ENCODE peak calls at places on chromosomes 2 and 18, in four cellular contexts. P, Z, L and D are unnamed samples.

GRCh38 chr18:12574494-12575185 is 83.3 kb downstream of the SPIRE1 start:
- DNase-seq in P (no peak), L (no peak), Z (no peak), D (no peak)

GRCh38 chr2:69298261-69298660 is 88.8 kb downstream of the GFPT1 start:
- DNase-seq in Z (no peak), P (no peak), L (peak), D (peak)

GRCh38 chr2:72115361-72116080 is 32.1 kb downstream of the CYP26B1 start:
- DNase-seq in Z (no peak), P (no peak), L (peak), D (peak)

GRCh38 chr2:18125279-18125678 is 246.8 kb downstream of the KCNS3 start:
- DNase-seq in L (no peak), P (no peak), Z (no peak), D (no peak)

GRCh38 chr18:9707381-9708056 is 582 bp upstream of the RAB31 start:
- DNase-seq in P (no peak), L (no peak), Z (no peak), D (no peak)

GRCh38 chr18:46398005-46398404 is 259.0 kb downstream of the LOXHD1 start:
- DNase-seq in P (no peak), L (no peak), Z (peak), D (no peak)

GRCh38 chr18:490024-490366 is 10.5 kb downstream of the COLEC12 start:
- DNase-seq in Z (no peak), L (no peak), P (no peak), D (no peak)

GRCh38 chr2:64481665-64482064 is 27.7 kb downstream of the LGALSL start:
- DNase-seq in P (no peak), L (no peak), Z (no peak), D (no peak)

GRCh38 chr2:170535552-170535951 is 179.6 kb upstream of the SP5 start:
- DNase-seq in Z (no peak), L (no peak), P (no peak), D (no peak)

GRCh38 chr2:160583162-160583522 is 89.5 kb upstream of the RBMS1 start:
- DNase-seq in L (no peak), P (no peak), Z (no peak), D (no peak)

GRCh38 chr2:237209885-237210284 is 124.2 kb downstream of the COPS8 start:
- DNase-seq in L (no peak), Z (no peak), P (no peak), D (no peak)

GRCh38 chr2:44753552-44754285 is 187.8 kb upstream of the SIX3 start:
- DNase-seq in P (no peak), Z (peak), L (peak), D (no peak)

GRCh38 chr18:9546468-9546867 is 67.9 kb downstream of the PPP4R1 start:
- DNase-seq in Z (no peak), L (no peak), P (no peak), D (no peak)

GRCh38 chr2:96530144-96530430 is 6.5 kb upstream of the ARID5A start:
- DNase-seq in L (no peak), P (no peak), Z (no peak), D (no peak)

GRCh38 chr18:28789460-28789859 is 612.5 kb upstream of the CDH2 start:
- DNase-seq in Z (no peak), L (no peak), P (no peak), D (no peak)

GRCh38 chr2:173090291-173090877 is 14.7 kb downstream of the MAP3K20 start:
- DNase-seq in P (no peak), Z (no peak), L (peak), D (peak)

GRCh38 chr2:24702800-24703199 is 90.4 kb downstream of the PTRHD1 start:
- DNase-seq in Z (no peak), P (no peak), L (peak), D (peak)

GRCh38 chr2:69642709-69643601 is 584 bp downstream of the AAK1 start:
- DNase-seq in P (peak), L (peak), Z (no peak), D (peak)

GRCh38 chr2:106053116-106053515 is 141.0 kb downstream of the UXS1 start:
- DNase-seq in Z (peak), P (no peak), L (no peak), D (no peak)